ENCODE peak calls at places on chromosome 14, in five cellular contexts. M is body of pancreas, Q is tibial nerve, G is esophagus squamous epithelium, S is IMR-90. D is an unnamed sample.

GRCh38 chr14:104554608-104555401 is 24.8 kb upstream of the C14orf180 start:
- DNase-seq in M (peak; percentile 12), Q (no peak), G (no peak), S (no peak), D (no peak)

GRCh38 chr14:40218282-40218941 is 786.2 kb upstream of the FBXO33 start:
- DNase-seq in M (no peak), Q (no peak), G (no peak), S (no peak), D (no peak)

GRCh38 chr14:68631058-68631690 is 161.7 kb downstream of the ZFP36L1 start:
- DNase-seq in M (no peak), Q (no peak), G (no peak), S (no peak), D (no peak)

GRCh38 chr14:61973981-61974380 is 211.8 kb downstream of the SNAPC1 start:
- DNase-seq in M (no peak), Q (no peak), G (no peak), S (peak; percentile 87), D (no peak)

GRCh38 chr14:63857467-63858030 is 4.7 kb downstream of the SYNE2 start:
- DNase-seq in M (no peak), Q (no peak), G (no peak), S (no peak), D (no peak)

GRCh38 chr14:87600236-87600635 is 392.7 kb downstream of the GALC start:
- DNase-seq in M (no peak), Q (no peak), G (no peak), S (no peak), D (no peak)

GRCh38 chr14:96461950-96462798 is 40.0 kb upstream of the PAPOLA start:
- DNase-seq in M (peak; percentile 80), Q (no peak), G (no peak), S (no peak), D (no peak)

GRCh38 chr14:79965896-79966295 is 245.4 kb downstream of the DIO2 start:
- DNase-seq in M (no peak), Q (no peak), G (no peak), S (peak; percentile 84), D (no peak)

GRCh38 chr14:31172084-31172483 is 35.5 kb downstream of the HECTD1 start:
- DNase-seq in M (no peak), Q (no peak), G (no peak), S (peak; percentile 61), D (no peak)

GRCh38 chr14:42224053-42224888 is 617.6 kb downstream of the LRFN5 start:
- DNase-seq in M (peak; percentile 51), Q (peak; percentile 90), G (no peak), S (peak; percentile 68), D (peak; percentile 23)

GRCh38 chr14:28635387-28635786 is 131.2 kb upstream of the FOXG1 start:
- DNase-seq in M (no peak), Q (peak; percentile 6), G (no peak), S (peak; percentile 16), D (no peak)

GRCh38 chr14:69818760-69819191 is 21.7 kb upstream of the SLC10A1 start:
- DNase-seq in M (peak; percentile 50), Q (peak; percentile 83), G (peak; percentile 2), S (peak; percentile 60), D (peak; percentile 17)

GRCh38 chr14:21723431-21724045 is 49.9 kb upstream of the OR4E1 start:
- DNase-seq in M (no peak), Q (no peak), G (no peak), S (no peak), D (no peak)

GRCh38 chr14:102943454-102943853 is 21.0 kb downstream of the AMN start:
- DNase-seq in M (no peak), Q (no peak), G (no peak), S (no peak), D (no peak)

GRCh38 chr14:104568620-104569019 is 10.9 kb upstream of the C14orf180 start:
- DNase-seq in M (no peak), Q (no peak), G (no peak), S (no peak), D (no peak)

GRCh38 chr14:50040401-50040775 is 76.0 kb downstream of the VCPKMT start:
- DNase-seq in M (no peak), Q (no peak), G (no peak), S (peak; percentile 86), D (no peak)

GRCh38 chr14:103801459-103801858 is 45.9 kb downstream of the PPP1R13B start:
- DNase-seq in M (no peak), Q (no peak), G (no peak), S (peak; percentile 79), D (no peak)

GRCh38 chr14:56036353-56036752 is 81.9 kb upstream of the PELI2 start:
- DNase-seq in M (no peak), Q (no peak), G (no peak), S (no peak), D (no peak)

GRCh38 chr14:105862581-105863239 is 336.3 kb downstream of the TMEM121 start:
- DNase-seq in M (no peak), Q (no peak), G (no peak), S (no peak), D (no peak)

GRCh38 chr14:80784824-80785223 is 156.7 kb downstream of the CEP128 start:
- DNase-seq in M (no peak), Q (peak; percentile 13), G (no peak), S (peak; percentile 49), D (no peak)

GRCh38 chr14:34234258-34234657 is 227.8 kb downstream of the SPTSSA start:
- DNase-seq in M (no peak), Q (no peak), G (no peak), S (no peak), D (no peak)

GRCh38 chr14:83992857-83993256 is 1537.1 kb upstream of the FLRT2 start:
- DNase-seq in M (no peak), Q (no peak), G (no peak), S (peak; percentile 85), D (no peak)

GRCh38 chr14:86462193-86462592 is 932.2 kb downstream of the FLRT2 start:
- DNase-seq in M (peak; percentile 17), Q (no peak), G (no peak), S (peak; percentile 30), D (no peak)

GRCh38 chr14:37641117-37641516 is 45.7 kb downstream of the TTC6 start:
- DNase-seq in M (no peak), Q (no peak), G (no peak), S (no peak), D (no peak)

GRCh38 chr14:22232486-22232885 is 356.5 kb downstream of the DAD1 start:
- DNase-seq in M (no peak), Q (no peak), G (no peak), S (no peak), D (no peak)

GRCh38 chr14:54807881-54808280 is 94.7 kb downstream of the GCH1 start:
- DNase-seq in M (no peak), Q (no peak), G (no peak), S (no peak), D (no peak)

GRCh38 chr14:103519043-103519836 is 3.4 kb downstream of the CKB start:
- DNase-seq in M (no peak), Q (no peak), G (no peak), S (no peak), D (no peak)

GRCh38 chr14:90405755-90406154 is 8.9 kb downstream of the CALM1 start:
- DNase-seq in M (no peak), Q (no peak), G (no peak), S (no peak), D (no peak)

GRCh38 chr14:90412058-90412457 is 15.2 kb downstream of the CALM1 start:
- DNase-seq in M (no peak), Q (no peak), G (no peak), S (no peak), D (no peak)

GRCh38 chr14:90409209-90409730 is 12.4 kb downstream of the CALM1 start:
- DNase-seq in M (peak; percentile 33), Q (peak; percentile 13), G (no peak), S (peak; percentile 98), D (peak; percentile 44)

GRCh38 chr14:90406384-90406798 is 9.6 kb downstream of the CALM1 start:
- DNase-seq in M (no peak), Q (no peak), G (no peak), S (no peak), D (no peak)

GRCh38 chr14:90408713-90409112 is 11.9 kb downstream of the CALM1 start:
- DNase-seq in M (no peak), Q (no peak), G (no peak), S (peak; percentile 23), D (no peak)
- H3K4me3 ChIP-seq in M (no peak overlapping the region), Q (no peak overlapping the region), G (no peak overlapping the region), S (no peak overlapping the region), D (no peak overlapping the region)

DNA sequence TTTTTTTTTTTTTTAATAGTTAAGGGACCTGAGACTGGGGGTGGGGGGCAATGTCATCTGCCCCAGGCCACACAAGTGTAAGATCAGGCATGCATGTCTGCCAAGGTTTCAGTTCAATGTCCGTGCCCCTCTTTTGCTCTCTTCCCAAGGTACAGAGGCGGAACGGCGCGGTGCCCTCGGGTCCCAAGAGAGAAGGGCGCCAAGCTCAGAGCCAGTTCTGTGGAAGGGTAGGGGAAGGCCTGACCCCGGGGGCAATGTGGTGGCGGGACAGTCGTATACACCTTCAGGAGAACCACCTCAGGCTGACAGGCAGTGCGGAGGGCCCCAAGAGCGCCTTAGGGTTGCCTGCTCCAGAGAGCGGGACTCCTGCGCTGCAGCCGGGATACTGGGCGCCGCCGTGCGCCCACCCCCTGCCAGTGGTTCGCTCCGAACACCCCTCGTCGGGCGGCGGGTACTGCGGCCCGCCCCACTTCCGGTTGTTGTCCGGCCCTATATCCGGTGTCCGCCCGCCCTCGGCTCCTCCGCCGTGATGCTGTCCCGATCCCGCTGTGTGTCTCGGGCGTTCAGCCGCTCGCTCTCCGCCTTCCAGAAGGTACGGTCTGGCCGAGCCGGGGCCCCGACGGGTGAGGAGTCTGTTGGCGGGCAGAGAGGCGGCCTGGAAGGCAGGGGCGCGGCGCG is at the start of gene DLST:
- DNase-seq in M (peak; percentile 88), Q (peak; percentile 78), G (no peak), S (peak; percentile 84), D (peak; percentile 83)
- TF ChIP-seq POLR2A in M (peak; percentile 83), Q (peak; percentile 79), G (peak; percentile 71), S (peak; percentile 93), D (peak; percentile 65)

GRCh38 chr14:89469210-89470198 is 52.5 kb upstream of the FOXN3 start:
- DNase-seq in M (no peak), Q (no peak), G (no peak), S (peak; percentile 50), D (no peak)
- H3K27ac ChIP-seq in M (no peak overlapping the region), Q (no peak overlapping the region), G (no peak overlapping the region), S (no peak overlapping the region), D (no peak overlapping the region)

GRCh38 chr14:89360277-89360676 is 56.8 kb downstream of the FOXN3 start:
- DNase-seq in M (no peak), Q (no peak), G (no peak), S (no peak), D (no peak)

GRCh38 chr14:89366580-89367448 is 50.2 kb downstream of the FOXN3 start:
- DNase-seq in M (no peak), Q (peak; percentile 28), G (no peak), S (no peak), D (peak; percentile 57)

GRCh38 chr14:89365071-89365801 is 51.8 kb downstream of the FOXN3 start:
- DNase-seq in M (no peak), Q (no peak), G (no peak), S (peak; percentile 59), D (no peak)

GRCh38 chr14:89367449-89368120 is 49.4 kb downstream of the FOXN3 start:
- DNase-seq in M (no peak), Q (no peak), G (no peak), S (no peak), D (no peak)

DNA sequence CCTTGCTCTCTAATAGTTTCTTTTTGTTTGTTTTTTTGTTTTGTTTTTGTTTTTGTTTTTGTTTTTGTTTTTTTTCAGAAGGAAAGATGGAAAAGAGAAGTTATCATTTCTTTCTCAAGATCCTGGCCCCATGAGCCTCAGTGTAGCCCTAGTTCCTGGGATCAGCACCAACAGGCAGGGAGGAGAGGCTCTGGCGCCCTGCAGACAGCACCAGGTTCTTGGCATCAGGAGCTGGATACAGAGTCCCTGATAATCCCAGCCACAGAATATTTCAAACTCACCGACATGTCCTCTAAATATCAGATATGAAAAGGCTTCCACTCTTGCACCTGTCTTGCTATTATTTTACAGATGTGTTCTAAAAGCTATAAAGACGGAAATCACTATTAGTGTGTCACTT is 52.7 kb downstream of the FOXN3 start:
- DNase-seq in M (no peak), Q (no peak), G (no peak), S (no peak), D (no peak)
- H3K4me3 ChIP-seq in M (no peak overlapping the region), Q (no peak overlapping the region), G (no peak overlapping the region), S (no peak overlapping the region), D (no peak overlapping the region)

D was measured in ovary.